ENCODE peak calls at places on chromosomes 11 and 22, in seven cellular contexts. E is Karpas-422, D is lung microvascular endothelial cell, Y is aorta, B is NCI-H2081, I is T1000, Z is A172. X is an unnamed sample.
A peak's percentile ranks its signal among the peaks of the same experiment; 100 is the strongest.

GRCh38 chr11:84722583-84723108 is 904.5 kb downstream of the DLG2 start:
- DNase-seq in E (no peak), D (no peak), Y (no peak), B (no peak), I (no peak), Z (no peak), X (no peak)

GRCh38 chr22:48574776-48575566 is 1252.7 kb downstream of the BRD1 start:
- DNase-seq in E (no peak), D (peak; percentile 57), Y (no peak), B (peak; percentile 66), I (no peak), Z (peak; percentile 16), X (no peak)

GRCh38 chr22:37043828-37044538 is 7.6 kb upstream of the KCTD17 start:
- DNase-seq in E (peak; percentile 89), D (peak; percentile 50), Y (no peak), B (no peak), I (no peak), Z (peak; percentile 48), X (peak; percentile 74)

GRCh38 chr11:795638-796564 is 2.2 kb downstream of the SLC25A22 start:
- DNase-seq in E (peak; percentile 89), D (peak; percentile 84), Y (peak; percentile 90), B (no peak), I (peak; percentile 76), Z (peak; percentile 93), X (peak; percentile 61)

GRCh38 chr11:57971272-57972012 is 52.2 kb upstream of the OR9Q1 start:
- DNase-seq in E (no peak), D (no peak), Y (no peak), B (no peak), I (no peak), Z (no peak), X (no peak)

GRCh38 chr11:57461841-57462489 is 1.6 kb downstream of the RTN4RL2 start:
- DNase-seq in E (no peak), D (no peak), Y (no peak), B (no peak), I (no peak), Z (no peak), X (no peak)

GRCh38 chr11:3231851-3232744 is at the start of gene MRGPRE:
- DNase-seq in E (no peak), D (peak; percentile 11), Y (peak; percentile 80), B (no peak), I (no peak), Z (no peak), X (peak; percentile 46)

GRCh38 chr22:24133187-24133965 is 47.9 kb upstream of the SUSD2 start:
- DNase-seq in E (no peak), D (peak; percentile 49), Y (no peak), B (no peak), I (no peak), Z (no peak), X (peak; percentile 12)

GRCh38 chr11:78365381-78365792 is 52.2 kb downstream of the GAB2 start:
- DNase-seq in E (no peak), D (no peak), Y (no peak), B (no peak), I (no peak), Z (peak; percentile 95), X (peak; percentile 41)

GRCh38 chr11:32255876-32256275 is 165.0 kb downstream of the RCN1 start:
- DNase-seq in E (no peak), D (no peak), Y (no peak), B (no peak), I (no peak), Z (no peak), X (no peak)

GRCh38 chr22:40556641-40557040 is 79.9 kb downstream of the MRTFA start:
- DNase-seq in E (no peak), D (no peak), Y (no peak), B (no peak), I (no peak), Z (no peak), X (no peak)

GRCh38 chr11:130161441-130161840 is 1.9 kb downstream of the ST14 start:
- DNase-seq in E (no peak), D (no peak), Y (no peak), B (no peak), I (no peak), Z (no peak), X (no peak)

GRCh38 chr11:1192741-1193325 is 30.0 kb upstream of the MUC5B start:
- DNase-seq in E (no peak), D (no peak), Y (peak; percentile 72), B (no peak), I (no peak), Z (no peak), X (no peak)

X was measured in HT-29.